ENCODE peak calls at places on chromosomes 7 and 10, in five cellular contexts. Z, V, N, Y and X are unnamed samples. For H3K4me1, the result is how much of the 10 kb centered on the place peaks cover.

GRCh38 chr10:290026-290725 is 154.9 kb downstream of the ZMYND11 start:
- DNase-seq in V (no peak), Z (no peak), Y (no peak), N (no peak), X (no peak)

GRCh38 chr7:155456517-155456771 is 1.5 kb upstream of the EN2 start:
- DNase-seq in Y (no peak), Z (no peak), V (no peak), N (no peak), X (no peak)

GRCh38 chr10:108187396-108188012 is 1023.0 kb upstream of the SORCS1 start:
- DNase-seq in V (no peak), Z (no peak), Y (no peak), N (no peak), X (no peak)

GRCh38 chr10:61643316-61643751 is 19.4 kb upstream of the CABCOCO1 start:
- DNase-seq in Y (no peak), V (no peak), Z (no peak), N (no peak), X (no peak)

GRCh38 chr10:126169899-126170298 is 218.4 kb downstream of the ADAM12 start:
- DNase-seq in Y (no peak), N (no peak), Z (no peak), V (no peak), X (no peak)

GRCh38 chr7:70694909-70695803 is 436.8 kb upstream of the GALNT17 start:
- DNase-seq in Y (no peak), V (peak), Z (peak), N (peak), X (peak)

GRCh38 chr7:49775065-49775948 is 1.9 kb downstream of the VWC2 start:
- DNase-seq in Y (no peak), N (peak), V (peak), Z (no peak), X (no peak)

GRCh38 chr7:74042746-74043522 is 15.0 kb downstream of the ELN start:
- DNase-seq in N (no peak), Z (no peak), Y (no peak), V (no peak), X (peak)

GRCh38 chr10:89160339-89160738 is 46.8 kb downstream of the CH25H start:
- DNase-seq in N (no peak), Y (no peak), V (no peak), Z (no peak), X (no peak)

GRCh38 chr10:77970869-77971803 is 44.6 kb upstream of the DLG5 start:
- DNase-seq in Y (peak), Z (peak), V (peak), N (peak), X (no peak)

GRCh38 chr10:77501152-77501845 is 136.3 kb downstream of the KCNMA1 start:
- DNase-seq in V (no peak), N (no peak), Y (no peak), Z (no peak), X (no peak)

GRCh38 chr10:79401015-79401921 is 44.2 kb downstream of the ZCCHC24 start:
- DNase-seq in Y (no peak), Z (no peak), V (peak), N (peak), X (peak)

GRCh38 chr10:111113961-111114830 is 37.4 kb downstream of the ADRA2A start:
- DNase-seq in N (no peak), Z (no peak), V (no peak), Y (no peak), X (no peak)

GRCh38 chr10:51302316-51302715 is 228.0 kb downstream of the PRKG1 start:
- DNase-seq in N (no peak), Y (no peak), V (no peak), Z (no peak), X (no peak)

GRCh38 chr10:5588080-5588453 is 63.3 kb downstream of the CALML3 start:
- DNase-seq in Z (no peak), N (no peak), V (no peak), Y (no peak), X (no peak)

GRCh38 chr10:130169136-130169888 is 33.1 kb downstream of the GLRX3 start:
- DNase-seq in N (no peak), Y (no peak), Z (no peak), V (no peak), X (no peak)

GRCh38 chr10:792083-792791 is 102.8 kb upstream of the DIP2C start:
- DNase-seq in N (no peak), Z (no peak), Y (no peak), V (no peak), X (no peak)

GRCh38 chr10:51399840-51400239 is 299.6 kb downstream of the CSTF2T start:
- DNase-seq in Z (no peak), Y (no peak), V (no peak), N (no peak), X (no peak)

GRCh38 chr7:6246257-6246917 is 26.0 kb downstream of the CYTH3 start:
- DNase-seq in N (no peak), Z (no peak), Y (no peak), V (no peak), X (no peak)

GRCh38 chr10:33416209-33416608 is 81.7 kb upstream of the NRP1 start:
- DNase-seq in N (no peak), V (no peak), Z (no peak), Y (no peak), X (no peak)

GRCh38 chr7:17633099-17633498 is 307.2 kb downstream of the SNX13 start:
- DNase-seq in Z (no peak), Y (no peak), V (no peak), N (no peak), X (no peak)

GRCh38 chr7:82950436-82950835 is 212.2 kb downstream of the PCLO start:
- DNase-seq in Z (no peak), V (no peak), Y (no peak), N (no peak), X (no peak)

GRCh38 chr7:51080622-51081269 is 235.9 kb downstream of the COBL start:
- DNase-seq in V (peak), N (no peak), Y (no peak), Z (no peak), X (no peak)

GRCh38 chr7:3232228-3232627 is 68.8 kb upstream of the SDK1 start:
- DNase-seq in V (no peak), Z (no peak), Y (no peak), N (no peak), X (no peak)

GRCh38 chr10:77926566-77927342 is at the start of gene DLG5:
- DNase-seq in N (peak), V (peak), Z (peak), Y (peak), X (peak)

GRCh38 chr10:26303366-26303765 is 86.8 kb downstream of the GAD2 start:
- DNase-seq in N (no peak), Z (no peak), V (no peak), Y (no peak), X (no peak)

GRCh38 chr10:113859261-113859660 is 4.8 kb downstream of the NHLRC2 start:
- DNase-seq in Z (no peak), Y (no peak), N (no peak), V (no peak), X (no peak)

GRCh38 chr7:105776068-105776790 is 100.2 kb downstream of the ATXN7L1 start:
- DNase-seq in Y (peak), V (no peak), N (peak), Z (peak), X (no peak)

GRCh38 chr10:31596765-31597164 is 277.7 kb downstream of the ZEB1 start:
- DNase-seq in N (no peak), Z (no peak), V (no peak), Y (no peak), X (no peak)

GRCh38 chr7:128431221-128431620 is 21.4 kb upstream of the IMPDH1 start:
- DNase-seq in N (no peak), Y (no peak), V (no peak), Z (no peak), X (no peak)
- H3K4me1 ChIP-seq in N (under half), Y (under half), V (under half), Z (under half), X (under half)

GRCh38 chr10:101710793-101711192 is 15.8 kb upstream of the FBXW4 start:
- DNase-seq in Y (no peak), N (no peak), V (no peak), Z (no peak), X (no peak)

GRCh38 chr10:101709359-101710063 is 14.5 kb upstream of the FBXW4 start:
- DNase-seq in Z (no peak), N (no peak), Y (no peak), V (no peak), X (no peak)

GRCh38 chr10:101716891-101717659 is 22.1 kb upstream of the FBXW4 start:
- DNase-seq in V (no peak), N (no peak), Z (no peak), Y (no peak), X (no peak)

GRCh38 chr10:101710064-101710695 is 15.2 kb upstream of the FBXW4 start:
- DNase-seq in V (no peak), Z (no peak), Y (no peak), N (no peak), X (no peak)

GRCh38 chr10:101712997-101713396 is 18.0 kb upstream of the FBXW4 start:
- DNase-seq in V (no peak), Y (no peak), N (no peak), Z (no peak), X (no peak)
- H3K4me1 ChIP-seq in V (under half), Y (under half), N (under half), Z (under half), X (under half)

DNA sequence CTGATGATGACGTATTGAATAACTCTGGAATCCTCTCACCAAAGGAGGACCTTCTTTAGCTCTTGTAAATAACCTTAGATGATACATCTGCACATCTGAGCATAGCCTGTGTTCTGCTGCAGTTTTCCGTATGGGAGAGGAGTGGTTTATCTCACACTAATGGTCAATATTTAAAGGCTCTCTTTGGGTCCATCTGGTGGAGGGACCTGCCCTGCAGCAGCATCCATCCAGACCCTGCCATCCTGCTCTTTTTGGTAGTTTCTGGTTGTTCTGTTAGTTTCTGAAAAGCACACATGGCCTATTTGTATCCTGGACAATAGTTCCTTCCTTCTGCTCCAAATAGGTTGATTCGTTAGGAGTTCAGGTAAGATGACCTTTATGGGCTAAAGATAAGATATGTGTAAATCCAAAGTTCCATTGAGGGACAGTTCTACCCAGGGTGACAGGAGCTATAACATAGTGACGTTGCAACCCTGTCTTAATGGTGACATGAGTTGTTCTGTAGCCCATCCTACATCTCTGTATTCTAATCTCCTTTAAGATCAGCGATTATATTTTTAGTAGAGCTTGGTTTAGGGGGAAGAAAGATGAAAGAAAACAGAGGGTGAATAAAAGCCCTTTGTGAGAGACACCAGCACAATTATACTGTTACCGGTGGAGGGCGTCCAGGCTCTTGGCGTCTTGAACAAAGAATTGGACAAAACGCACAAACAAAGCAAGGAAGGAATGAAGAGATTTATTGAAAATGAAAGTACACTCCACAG is 60.0 kb upstream of the KLF14 start:
- DNase-seq in Y (no peak), N (no peak), Z (no peak), V (no peak), X (no peak)
- H3K4me1 ChIP-seq in Y (under half), N (under half), Z (under half), V (under half), X (under half)

DNA sequence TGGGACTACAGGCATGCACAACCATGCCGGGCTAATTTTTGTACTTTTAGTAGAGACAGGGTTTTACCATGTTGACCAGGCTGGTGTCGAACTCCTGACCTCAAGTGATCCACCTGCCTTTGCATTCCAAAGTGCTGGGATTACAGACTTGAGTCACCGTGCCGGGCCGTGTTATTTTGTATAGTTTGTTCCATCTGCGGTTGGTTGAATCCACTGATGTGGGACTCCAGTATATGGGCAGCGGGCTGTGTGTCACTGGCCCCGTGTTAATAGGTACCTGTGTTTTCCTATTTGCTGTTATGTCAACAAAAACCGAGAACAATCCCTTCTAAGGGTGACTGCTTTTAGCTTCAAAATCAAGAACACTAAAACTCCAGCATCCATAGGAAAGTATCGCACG is 297.6 kb upstream of the PITRM1 start:
- DNase-seq in V (no peak), Y (no peak), Z (no peak), N (no peak), X (no peak)
- H3K4me1 ChIP-seq in V (half or more), Y (under half), Z (under half), N (half or more), X (under half)

GRCh38 chr10:24721254-24722106 is 2.2 kb downstream of the ARHGAP21 start:
- DNase-seq in Y (peak), Z (peak), N (peak), V (peak), X (peak)
- H3K4me1 ChIP-seq in Y (under half), Z (under half), N (half or more), V (half or more), X (under half)

GRCh38 chr7:34062826-34063225 is 157.5 kb downstream of the BMPER start:
- DNase-seq in N (no peak), Z (no peak), Y (no peak), V (no peak), X (no peak)

GRCh38 chr7:34062341-34062740 is 157.0 kb downstream of the BMPER start:
- DNase-seq in V (no peak), Z (no peak), Y (no peak), N (no peak), X (no peak)

GRCh38 chr7:34066968-34067367 is 161.6 kb downstream of the BMPER start:
- DNase-seq in N (no peak), V (no peak), Y (no peak), Z (no peak), X (no peak)

GRCh38 chr7:34066411-34066810 is 161.1 kb downstream of the BMPER start:
- DNase-seq in Z (no peak), V (no peak), Y (no peak), N (no peak), X (no peak)

GRCh38 chr7:34064511-34065158 is 159.3 kb downstream of the BMPER start:
- DNase-seq in V (no peak), Y (no peak), N (no peak), Z (no peak), X (no peak)
- H3K4me1 ChIP-seq in V (under half), Y (under half), N (under half), Z (under half), X (under half)

GRCh38 chr7:101853684-101854083 is 36.3 kb downstream of the CUX1 start:
- DNase-seq in N (no peak), V (peak), Z (no peak), Y (no peak), X (no peak)
- H3K4me1 ChIP-seq in N (under half), V (under half), Z (under half), Y (under half), X (under half)

GRCh38 chr10:122471531-122472177 is 10.3 kb downstream of the HTRA1 start:
- DNase-seq in N (no peak), Z (no peak), Y (no peak), V (no peak), X (no peak)
- H3K4me1 ChIP-seq in N (half or more), Z (under half), Y (under half), V (half or more), X (under half)